ENCODE peak calls at places on chromosomes 6 and 20, in ten cellular contexts. V, C, E, T, G, K, R, J, I and M are unnamed samples.
A peak's percentile ranks its signal among the peaks of the same experiment; 100 is the strongest.

GRCh38 chr6:160137989-160138835 is 16.6 kb downstream of the SLC22A1 start:
- DNase-seq in V (peak; percentile 66), C (peak; percentile 55), E (peak; percentile 32), T (peak; percentile 58), G (peak; percentile 65), K (peak; percentile 48), R (peak; percentile 13), J (peak; percentile 10), I (peak; percentile 43), M (no peak)

GRCh38 chr20:58640446-58640845 is 10.6 kb upstream of the STX16 start:
- DNase-seq in V (peak; percentile 54), C (no peak), E (no peak), T (no peak), G (no peak), K (no peak), R (no peak), J (no peak), I (no peak), M (no peak)

GRCh38 chr6:39365281-39366074 is 43.0 kb upstream of the KCNK16 start:
- DNase-seq in V (peak; percentile 74), C (no peak), E (no peak), T (no peak), G (no peak), K (no peak), R (no peak), J (no peak), I (no peak), M (no peak)

GRCh38 chr6:13538084-13538483 is 36.3 kb upstream of the SIRT5 start:
- DNase-seq in V (peak; percentile 54), C (no peak), E (peak; percentile 26), T (no peak), G (peak; percentile 46), K (no peak), R (no peak), J (no peak), I (peak; percentile 58), M (no peak)

GRCh38 chr6:106750146-106750900 is 120.9 kb downstream of the QRSL1 start:
- DNase-seq in V (no peak), C (no peak), E (no peak), T (no peak), G (no peak), K (no peak), R (no peak), J (no peak), I (no peak), M (no peak)

GRCh38 chr20:17226410-17227198 is at the start of gene PCSK2:
- DNase-seq in V (peak; percentile 31), C (no peak), E (no peak), T (no peak), G (peak; percentile 31), K (peak; percentile 95), R (no peak), J (peak; percentile 65), I (no peak), M (peak; percentile 24)

GRCh38 chr20:36340593-36340990 is 34.5 kb downstream of the DLGAP4 start:
- DNase-seq in V (no peak), C (no peak), E (no peak), T (no peak), G (no peak), K (no peak), R (no peak), J (no peak), I (no peak), M (no peak)

GRCh38 chr6:44128020-44128917 is 915 bp downstream of the TMEM63B start:
- DNase-seq in V (no peak), C (peak; percentile 22), E (no peak), T (no peak), G (no peak), K (peak; percentile 65), R (no peak), J (no peak), I (peak; percentile 22), M (peak; percentile 40)

GRCh38 chr20:3156811-3157619 is 2.6 kb downstream of the FASTKD5 start:
- DNase-seq in V (no peak), C (no peak), E (no peak), T (no peak), G (no peak), K (no peak), R (no peak), J (no peak), I (no peak), M (no peak)

GRCh38 chr6:159170333-159170672 is 1.1 kb downstream of the FNDC1 start:
- DNase-seq in V (no peak), C (no peak), E (no peak), T (no peak), G (no peak), K (no peak), R (no peak), J (no peak), I (no peak), M (no peak)

GRCh38 chr20:4366076-4366475 is 350.7 kb upstream of the RNF24 start:
- DNase-seq in V (no peak), C (no peak), E (no peak), T (no peak), G (no peak), K (no peak), R (no peak), J (no peak), I (no peak), M (no peak)

GRCh38 chr6:28648878-28649375 is 123.2 kb downstream of the GPX5 start:
- DNase-seq in V (no peak), C (no peak), E (no peak), T (no peak), G (no peak), K (no peak), R (no peak), J (no peak), I (no peak), M (no peak)

GRCh38 chr6:132817554-132818403 is 3.4 kb downstream of the RPS12 start:
- DNase-seq in V (no peak), C (no peak), E (no peak), T (no peak), G (no peak), K (no peak), R (no peak), J (no peak), I (no peak), M (no peak)

GRCh38 chr6:33118525-33119123 is 42.8 kb downstream of the HLA-DPB1 start:
- DNase-seq in V (peak; percentile 24), C (no peak), E (peak; percentile 46), T (no peak), G (peak; percentile 46), K (peak; percentile 28), R (no peak), J (no peak), I (peak; percentile 68), M (no peak)

GRCh38 chr6:99810942-99811633 is 182.9 kb downstream of the MCHR2 start:
- DNase-seq in V (no peak), C (no peak), E (no peak), T (no peak), G (no peak), K (no peak), R (no peak), J (no peak), I (no peak), M (no peak)

GRCh38 chr6:25248100-25248499 is 31.1 kb upstream of the CARMIL1 start:
- DNase-seq in V (peak; percentile 75), C (no peak), E (no peak), T (no peak), G (no peak), K (no peak), R (no peak), J (no peak), I (no peak), M (no peak)

GRCh38 chr6:46629698-46630097 is 22.9 kb downstream of the CYP39A1 start:
- DNase-seq in V (no peak), C (no peak), E (no peak), T (no peak), G (no peak), K (no peak), R (no peak), J (no peak), I (no peak), M (no peak)